ENCODE peak calls at places on chromosome 7, in nine cellular contexts. E is body of pancreas; A is tibial artery; Q is suprapubic skin; G is astrocyte; W is effector memory CD4-positive, alpha-beta T cell; R is kidney; M is SJSA1; F is mucosa of descending colon. C is an unnamed sample. For H3K4me1, the result is how much of the 10 kb centered on the place peaks cover.

GRCh38 chr7:12713625-12714435 is 26.4 kb downstream of the ARL4A start:
- DNase-seq in G (no peak), R (no peak), A (no peak), E (no peak), M (no peak), F (no peak), Q (no peak), W (no peak), C (no peak)

GRCh38 chr7:137272249-137272648 is 71.3 kb downstream of the PTN start:
- DNase-seq in M (no peak), G (no peak), W (no peak), F (no peak), A (no peak), R (no peak), E (no peak), Q (no peak), C (no peak)

GRCh38 chr7:152537639-152538038 is 101.8 kb upstream of the KMT2C start:
- DNase-seq in M (no peak), R (no peak), E (no peak), G (no peak), W (no peak), F (no peak), Q (no peak), A (no peak), C (no peak)

GRCh38 chr7:117338020-117338419 is 15.2 kb upstream of the WNT2 start:
- DNase-seq in W (no peak), F (no peak), A (no peak), G (no peak), R (no peak), Q (no peak), E (no peak), M (no peak), C (no peak)

GRCh38 chr7:32036557-32036956 is 33.6 kb downstream of the PDE1C start:
- DNase-seq in M (no peak), R (no peak), E (no peak), A (no peak), G (peak), Q (no peak), F (no peak), W (no peak), C (no peak)

GRCh38 chr7:33529070-33529469 is 376.3 kb upstream of the BMPER start:
- DNase-seq in F (no peak), W (no peak), Q (no peak), R (no peak), A (no peak), G (no peak), E (no peak), M (no peak), C (no peak)

GRCh38 chr7:138814806-138815332 is 16.9 kb upstream of the ATP6V0A4 start:
- DNase-seq in R (no peak), A (no peak), E (no peak), M (no peak), G (no peak), Q (no peak), F (no peak), W (no peak), C (no peak)

GRCh38 chr7:142168746-142169145 is 57.2 kb downstream of the MGAM2 start:
- DNase-seq in G (peak), A (no peak), E (no peak), R (no peak), F (no peak), W (no peak), M (no peak), Q (no peak), C (no peak)

GRCh38 chr7:154931906-154932305 is 71.0 kb downstream of the PAXIP1 start:
- DNase-seq in Q (no peak), G (peak), R (no peak), W (no peak), A (no peak), E (no peak), M (no peak), F (no peak), C (no peak)

GRCh38 chr7:3107228-3107763 is 63.6 kb upstream of the CARD11 start:
- DNase-seq in M (no peak), G (no peak), E (no peak), F (no peak), R (no peak), A (no peak), Q (peak), W (no peak), C (no peak)

GRCh38 chr7:27434729-27435400 is 192.3 kb downstream of the EVX1 start:
- DNase-seq in G (no peak), A (no peak), F (no peak), M (no peak), R (no peak), Q (no peak), E (no peak), W (no peak), C (no peak)

GRCh38 chr7:90180649-90181048 is 26.4 kb downstream of the STEAP1 start:
- DNase-seq in A (no peak), G (no peak), W (no peak), M (no peak), Q (no peak), F (no peak), E (no peak), R (no peak), C (no peak)

GRCh38 chr7:114086491-114086905 is 167.7 kb upstream of the PPP1R3A start:
- DNase-seq in M (no peak), F (peak), A (no peak), R (peak), E (peak), W (no peak), G (no peak), Q (peak), C (no peak)

GRCh38 chr7:157689269-157690057 is 352.7 kb downstream of the DNAJB6 start:
- DNase-seq in M (peak), W (no peak), Q (peak), A (peak), F (no peak), R (peak), E (no peak), G (no peak), C (peak)

GRCh38 chr7:135550196-135550595 is 7.5 kb upstream of the NUP205 start:
- DNase-seq in Q (no peak), F (no peak), A (no peak), W (no peak), E (no peak), M (no peak), R (no peak), G (no peak), C (no peak)

GRCh38 chr7:29386196-29386765 is 177.4 kb upstream of the PRR15 start:
- DNase-seq in Q (no peak), F (no peak), M (no peak), G (no peak), W (no peak), A (no peak), E (no peak), R (no peak), C (no peak)

GRCh38 chr7:55468495-55468894 is 103.4 kb downstream of the LANCL2 start:
- DNase-seq in W (no peak), R (no peak), Q (no peak), E (no peak), M (no peak), A (no peak), G (no peak), F (no peak), C (no peak)

GRCh38 chr7:133053321-133053891 is 28.5 kb downstream of the CHCHD3 start:
- DNase-seq in R (no peak), F (no peak), M (peak), G (peak), Q (no peak), A (peak), W (no peak), E (peak), C (no peak)

GRCh38 chr7:123472751-123473150 is 61.6 kb downstream of the IQUB start:
- DNase-seq in R (no peak), A (no peak), W (no peak), E (no peak), M (no peak), F (no peak), G (no peak), Q (no peak), C (no peak)

DNA sequence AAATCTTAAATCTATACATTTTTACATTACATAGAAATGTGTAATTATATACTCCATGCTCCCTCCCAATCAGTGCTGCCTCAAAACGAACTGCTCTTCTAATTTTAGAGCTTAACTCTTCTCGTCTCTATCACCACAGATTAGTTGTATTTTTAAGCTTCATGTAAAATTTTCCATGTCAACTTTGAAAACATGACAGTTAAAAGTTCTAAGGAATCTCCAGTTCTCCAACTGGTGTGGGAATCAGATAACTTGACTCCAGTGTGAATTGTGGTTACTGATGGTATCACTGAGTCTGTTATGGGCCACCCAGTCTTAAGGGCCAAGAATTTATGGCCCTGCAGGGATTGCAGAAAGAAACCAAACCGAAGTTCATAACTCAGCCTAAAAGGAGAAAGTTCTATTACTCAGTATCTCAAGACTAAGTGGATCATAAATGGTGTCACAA is 31.7 kb upstream of the KMT2E start:
- DNase-seq in Q (no peak), F (no peak), G (peak), E (no peak), R (no peak), M (peak), A (no peak), W (no peak), C (no peak)
- H3K4me1 ChIP-seq in Q (half or more), F (half or more), G (half or more), E (half or more), R (under half), M (half or more), A (under half), W (under half), C (half or more)

GRCh38 chr7:53800746-53801145 is 741.4 kb upstream of the VSTM2A start:
- DNase-seq in E (no peak), M (no peak), R (no peak), A (no peak), F (no peak), W (no peak), G (no peak), Q (no peak), C (no peak)
- H3K4me3 ChIP-seq in E (no peak), M (no peak), R (no peak), A (no peak), F (no peak), W (no peak), G (no peak), Q (no peak), C (no peak)

GRCh38 chr7:107020400-107020799 is 24.1 kb upstream of the PRKAR2B start:
- DNase-seq in A (no peak), E (no peak), Q (no peak), G (no peak), M (no peak), F (no peak), W (no peak), R (no peak), C (no peak)
- H3K4me1 ChIP-seq in A (under half), E (under half), Q (under half), G (under half), M (under half), F (under half), W (under half), R (under half), C (under half)

GRCh38 chr7:101877882-101878591 is 60.6 kb downstream of the CUX1 start:
- DNase-seq in A (no peak), E (no peak), W (no peak), R (no peak), F (peak), M (no peak), Q (no peak), G (no peak), C (no peak)

GRCh38 chr7:101882595-101883564 is 65.5 kb downstream of the CUX1 start:
- DNase-seq in Q (peak), R (peak), A (peak), W (no peak), E (peak), F (peak), G (peak), M (peak), C (no peak)

GRCh38 chr7:101879565-101879964 is 62.1 kb downstream of the CUX1 start:
- DNase-seq in F (no peak), G (no peak), W (no peak), Q (no peak), A (no peak), M (no peak), R (no peak), E (no peak), C (no peak)

GRCh38 chr7:101878938-101879337 is 61.5 kb downstream of the CUX1 start:
- DNase-seq in A (no peak), R (no peak), F (no peak), E (no peak), M (no peak), W (no peak), G (no peak), Q (no peak), C (no peak)

GRCh38 chr7:101880536-101881443 is 63.4 kb downstream of the CUX1 start:
- DNase-seq in F (no peak), M (no peak), Q (no peak), E (peak), W (no peak), A (no peak), R (no peak), G (peak), C (no peak)
- H3K4me3 ChIP-seq in F (no peak), M (no peak), Q (no peak), E (no peak), W (no peak), A (no peak), R (no peak), G (no peak), C (no peak)

DNA sequence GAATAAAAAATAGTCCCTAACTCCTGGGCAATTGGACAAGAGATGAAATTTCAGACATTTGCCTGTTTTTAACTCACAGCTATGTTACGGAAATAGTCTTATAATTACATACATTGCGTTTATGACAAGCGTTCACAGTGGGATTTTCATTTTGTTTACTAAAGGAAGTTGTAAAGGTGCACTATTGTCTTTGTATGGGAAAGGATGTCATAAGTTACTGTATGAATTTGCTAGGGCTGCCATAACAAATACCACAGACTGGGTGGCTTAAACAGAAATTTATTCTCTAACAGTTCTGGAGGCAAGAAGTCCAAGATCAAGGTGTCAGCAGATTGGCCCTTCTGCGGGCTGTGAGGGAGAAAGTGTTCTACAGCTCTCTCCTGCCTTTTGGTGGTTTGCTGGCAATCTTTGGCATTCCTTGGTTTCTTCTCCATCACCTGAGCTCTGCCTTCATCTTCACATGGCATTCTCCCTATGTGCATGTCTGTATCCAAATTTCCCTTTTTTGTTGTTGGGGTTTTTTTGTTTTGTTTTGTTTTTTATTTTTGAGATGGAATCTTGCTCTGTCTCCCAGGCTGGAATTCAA is 5.6 kb downstream of the NFE2L3 start:
- DNase-seq in F (no peak), G (no peak), R (no peak), A (no peak), W (no peak), Q (no peak), E (no peak), M (no peak), C (no peak)
- H3K4me1 ChIP-seq in F (under half), G (half or more), R (under half), A (under half), W (under half), Q (under half), E (under half), M (half or more), C (half or more)

GRCh38 chr7:141072548-141073172 is 1.2 kb upstream of the TMEM178B start:
- DNase-seq in A (no peak), W (no peak), F (peak), Q (no peak), E (peak), G (peak), R (peak), M (no peak), C (no peak)

GRCh38 chr7:141073173-141073640 is 657 bp upstream of the TMEM178B start:
- DNase-seq in Q (no peak), R (peak), G (peak), E (peak), M (peak), W (no peak), A (no peak), F (no peak), C (no peak)

GRCh38 chr7:141073641-141074161 is at the start of gene TMEM178B:
- DNase-seq in R (peak), A (no peak), M (no peak), W (no peak), F (no peak), G (no peak), E (no peak), Q (no peak), C (no peak)

GRCh38 chr7:141071855-141072547 is 1.9 kb upstream of the TMEM178B start:
- DNase-seq in M (no peak), G (no peak), Q (no peak), W (no peak), F (no peak), R (no peak), A (no peak), E (no peak), C (no peak)

GRCh38 chr7:141071260-141071854 is 2.5 kb upstream of the TMEM178B start:
- DNase-seq in W (no peak), M (peak), Q (no peak), F (no peak), G (no peak), R (peak), A (no peak), E (peak), C (no peak)
- H3K4me3 ChIP-seq in W (peak), M (no peak), Q (peak), F (no peak), G (peak), R (peak), A (peak), E (no peak), C (peak)

DNA sequence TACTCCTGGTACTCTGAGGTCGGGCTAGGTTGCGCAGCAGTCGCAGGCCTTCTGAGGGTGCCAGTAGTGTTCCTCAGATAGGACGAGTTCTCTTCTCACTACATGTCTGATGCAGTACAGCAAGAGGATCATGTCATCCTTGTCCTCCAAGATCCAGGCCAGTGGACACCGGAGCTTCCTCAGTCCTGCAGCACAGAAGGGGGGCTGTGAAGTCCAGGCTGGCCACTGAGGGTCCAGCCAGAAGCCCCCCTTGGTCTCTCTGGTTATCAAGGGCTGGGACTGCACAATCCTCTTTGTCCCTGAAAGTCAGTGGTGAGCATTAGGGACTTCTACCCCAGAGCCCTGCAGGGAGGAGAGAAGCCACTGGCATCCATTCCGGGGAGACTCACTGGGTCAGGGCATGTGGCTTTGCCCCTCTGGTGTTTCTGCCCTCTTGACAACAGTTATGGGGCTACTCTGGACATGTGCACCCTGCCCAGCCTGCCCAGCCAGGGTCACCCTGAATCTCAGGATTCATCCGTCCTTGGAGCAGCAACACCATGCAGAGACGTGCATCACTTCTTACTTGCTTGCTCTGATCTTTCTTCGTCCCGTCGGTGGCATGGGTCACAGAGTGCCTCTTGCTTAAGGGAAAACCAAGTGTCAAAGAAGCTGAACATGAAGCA is 125.7 kb downstream of the ADCY1 start:
- DNase-seq in M (peak), G (no peak), R (no peak), E (no peak), F (peak), A (peak), Q (peak), W (no peak), C (peak)
- H3K4me1 ChIP-seq in M (under half), G (under half), R (under half), E (under half), F (under half), A (under half), Q (under half), W (under half), C (under half)

GRCh38 chr7:451255-452229 is 68.1 kb downstream of the PDGFA start:
- DNase-seq in M (no peak), W (no peak), R (peak), E (no peak), F (no peak), A (no peak), Q (no peak), G (no peak), C (no peak)
- H3K4me3 ChIP-seq in M (no peak), W (no peak), R (no peak), E (no peak), F (no peak), A (peak), Q (no peak), G (no peak), C (no peak)

DNA sequence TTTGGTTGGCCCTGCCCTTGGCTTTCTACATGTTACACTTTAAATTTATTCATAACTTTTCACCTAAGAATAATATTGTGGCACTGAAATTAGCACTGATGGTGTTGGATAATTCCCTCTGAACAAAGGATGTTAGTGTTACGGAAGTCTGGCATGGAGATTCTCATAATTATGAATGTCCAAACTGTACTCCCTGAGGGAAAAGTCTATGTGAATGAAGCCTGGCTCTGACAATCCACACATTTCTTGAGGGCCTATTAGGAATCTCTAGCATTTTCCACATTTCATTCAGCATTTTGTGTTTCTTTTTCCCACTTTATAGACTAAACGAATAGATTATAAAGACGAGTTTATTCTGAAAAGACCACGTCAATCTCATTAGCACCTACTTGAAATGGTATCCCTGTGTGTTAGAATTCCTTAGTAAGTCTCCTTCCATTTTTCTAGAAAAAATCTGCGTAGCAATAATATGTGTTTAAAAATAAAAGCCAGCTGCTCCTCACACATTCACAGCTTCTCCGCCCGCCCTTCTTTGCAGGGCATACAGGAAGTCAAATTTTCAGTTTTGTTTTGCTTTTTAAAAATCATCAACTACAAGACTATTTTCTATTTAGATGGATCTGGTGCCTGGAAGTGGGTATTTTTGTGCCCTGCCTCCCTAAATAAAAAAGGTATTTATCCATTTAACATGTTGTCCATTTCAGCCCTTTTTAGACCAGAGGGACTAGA is 131.8 kb upstream of the PALS2 start:
- DNase-seq in M (no peak), G (no peak), Q (no peak), R (no peak), W (no peak), E (no peak), A (no peak), F (no peak), C (no peak)
- H3K4me1 ChIP-seq in M (under half), G (under half), Q (under half), R (under half), W (under half), E (under half), A (under half), F (under half), C (under half)

C was measured in spleen.